ENCODE peak calls at places on chromosomes 3 and 15, in seven cellular contexts. E is left lung; K is activated naive CD8-positive, alpha-beta T cell treated with anti-CD3 and anti-CD28 coated beads, Interleukin-2, amount 50 U/mL, for 24 hours; Z is SHP77; S is left kidney; A is omental fat pad; I is stimulated activated CD4-positive, alpha-beta T cell treated with anti-CD3 and anti-CD28 coated beads, TNF-alpha, amount 100 ng/mL, for 4 hours. O is an unnamed sample.
A peak's percentile ranks its signal among the peaks of the same experiment; 100 is the strongest.

GRCh38 chr3:50885070-50885469 is 210.3 kb downstream of the DOCK3 start:
- DNase-seq in I (no peak), E (no peak), A (no peak), S (no peak), K (no peak), Z (no peak), O (no peak)

GRCh38 chr15:69813881-69814280 is 283.8 kb downstream of the TLE3 start:
- DNase-seq in A (no peak), I (no peak), K (no peak), E (no peak), Z (no peak), S (no peak), O (no peak)

GRCh38 chr15:85419200-85419599 is 38.8 kb downstream of the AKAP13 start:
- DNase-seq in Z (no peak), E (no peak), K (no peak), I (no peak), A (no peak), S (no peak), O (no peak)

GRCh38 chr15:71465109-71465508 is 345.2 kb upstream of the NR2E3 start:
- DNase-seq in E (no peak), S (peak; percentile 49), Z (no peak), A (no peak), I (no peak), K (no peak), O (no peak)

GRCh38 chr3:141331370-141332318 is 36.7 kb upstream of the ZBTB38 start:
- DNase-seq in K (no peak), E (no peak), A (peak; percentile 38), I (no peak), Z (no peak), S (no peak), O (no peak)

GRCh38 chr3:171044828-171045793 is 18.6 kb upstream of the SLC2A2 start:
- DNase-seq in K (no peak), Z (no peak), E (no peak), A (no peak), I (no peak), S (no peak), O (no peak)

GRCh38 chr3:123302961-123303360 is 101.2 kb downstream of the SEC22A start:
- DNase-seq in S (no peak), A (no peak), I (no peak), E (no peak), Z (no peak), K (no peak), O (no peak)

GRCh38 chr3:9143180-9143579 is 106.3 kb downstream of the SRGAP3 start:
- DNase-seq in Z (no peak), K (no peak), E (no peak), A (no peak), I (no peak), S (peak; percentile 5), O (no peak)

GRCh38 chr15:85754993-85755392 is 39.7 kb downstream of the KLHL25 start:
- DNase-seq in I (no peak), E (no peak), S (no peak), Z (no peak), A (peak; percentile 16), K (no peak), O (no peak)

GRCh38 chr3:177813322-177813721 is 616.0 kb upstream of the TBL1XR1 start:
- DNase-seq in S (no peak), I (no peak), Z (peak; percentile 69), A (no peak), E (no peak), K (no peak), O (no peak)

GRCh38 chr15:45637552-45638033 is 2.8 kb downstream of the SQOR start:
- DNase-seq in Z (no peak), E (no peak), K (peak; percentile 50), A (no peak), I (peak; percentile 42), S (peak; percentile 38), O (peak; percentile 60)

GRCh38 chr3:69830147-69830546 is 90.9 kb downstream of the MITF start:
- DNase-seq in K (no peak), I (no peak), E (peak; percentile 40), A (no peak), Z (no peak), S (no peak), O (no peak)

GRCh38 chr15:43775411-43775965 is 1.3 kb downstream of the ELL3 start:
- DNase-seq in I (no peak), K (no peak), S (peak; percentile 69), Z (peak; percentile 59), E (no peak), A (no peak), O (no peak)

GRCh38 chr3:43335799-43336198 is 49.5 kb downstream of the SNRK start:
- DNase-seq in K (no peak), Z (no peak), I (no peak), A (no peak), S (no peak), E (no peak), O (no peak)

GRCh38 chr3:25257026-25257425 is 171.0 kb upstream of the RARB start:
- DNase-seq in Z (no peak), I (no peak), E (no peak), K (no peak), A (no peak), S (no peak), O (no peak)

GRCh38 chr3:100634493-100635272 is 25.3 kb downstream of the ADGRG7 start:
- DNase-seq in E (no peak), S (peak; percentile 13), I (no peak), K (peak; percentile 13), A (no peak), Z (peak; percentile 8), O (peak; percentile 15)

GRCh38 chr3:42562047-42562907 is 19.5 kb downstream of the SEC22C start:
- DNase-seq in E (no peak), Z (no peak), I (no peak), S (no peak), A (no peak), K (no peak), O (no peak)

GRCh38 chr3:100796556-100796955 is 87.3 kb downstream of the TFG start:
- DNase-seq in S (peak; percentile 10), E (no peak), I (no peak), Z (no peak), K (no peak), A (no peak), O (no peak)

GRCh38 chr3:138265745-138266144 is 63.9 kb downstream of the NME9 start:
- DNase-seq in I (no peak), K (no peak), A (no peak), Z (no peak), E (no peak), S (no peak), O (no peak)

GRCh38 chr15:99413955-99414754 is 151.6 kb upstream of the MEF2A start:
- DNase-seq in A (no peak), E (peak; percentile 53), S (no peak), K (no peak), Z (no peak), I (no peak), O (no peak)